ENCODE peak calls at places on chromosomes 3 and 15, in nine cellular contexts. Y, J, N, L, I, V, A, F and O are unnamed samples.

GRCh38 chr15:25171111-25171811 is 216.5 kb downstream of the SNRPN start:
- DNase-seq in Y (peak; percentile 8), J (no peak), N (peak; percentile 11), L (peak; percentile 60), I (peak; percentile 27), V (no peak), A (no peak), F (no peak), O (peak; percentile 3)

GRCh38 chr3:127858477-127858876 is 36.2 kb upstream of the MGLL start:
- DNase-seq in Y (no peak), J (no peak), N (no peak), L (no peak), I (no peak), V (no peak), A (no peak), F (no peak), O (no peak)

GRCh38 chr3:106029941-106030619 is 161.3 kb upstream of the CBLB start:
- DNase-seq in Y (no peak), J (no peak), N (no peak), L (no peak), I (no peak), V (no peak), A (no peak), F (no peak), O (no peak)

GRCh38 chr3:177934001-177934891 is 602.0 kb upstream of the KCNMB2 start:
- DNase-seq in Y (no peak), J (no peak), N (peak; percentile 31), L (no peak), I (no peak), V (no peak), A (peak; percentile 13), F (no peak), O (no peak)

GRCh38 chr15:48577495-48577894 is 68.0 kb downstream of the FBN1 start:
- DNase-seq in Y (no peak), J (no peak), N (no peak), L (no peak), I (no peak), V (no peak), A (no peak), F (no peak), O (no peak)

GRCh38 chr3:99817047-99817436 is 620 bp upstream of the CMSS1 start:
- DNase-seq in Y (no peak), J (peak; percentile 14), N (no peak), L (no peak), I (peak; percentile 46), V (peak; percentile 26), A (no peak), F (no peak), O (peak; percentile 20)

GRCh38 chr3:78974181-78974770 is 793.5 kb downstream of the ROBO1 start:
- DNase-seq in Y (no peak), J (no peak), N (no peak), L (no peak), I (no peak), V (no peak), A (no peak), F (no peak), O (no peak)

GRCh38 chr3:159765025-159765859 is 223.4 kb upstream of the IL12A start:
- DNase-seq in Y (peak; percentile 70), J (peak; percentile 66), N (peak; percentile 76), L (no peak), I (peak; percentile 63), V (peak; percentile 40), A (peak; percentile 78), F (no peak), O (peak; percentile 60)

GRCh38 chr15:43749690-43750345 is 3.6 kb downstream of the PDIA3 start:
- DNase-seq in Y (no peak), J (no peak), N (peak; percentile 35), L (peak; percentile 82), I (peak; percentile 61), V (no peak), A (no peak), F (no peak), O (peak; percentile 21)

GRCh38 chr3:23390446-23390845 is 187.3 kb downstream of the UBE2E2 start:
- DNase-seq in Y (no peak), J (no peak), N (no peak), L (no peak), I (no peak), V (no peak), A (no peak), F (no peak), O (no peak)

GRCh38 chr15:70309716-70310115 is 212.0 kb upstream of the TLE3 start:
- DNase-seq in Y (no peak), J (no peak), N (no peak), L (no peak), I (no peak), V (no peak), A (no peak), F (no peak), O (no peak)

GRCh38 chr15:59296181-59296617 is 76.5 kb downstream of the MYO1E start:
- DNase-seq in Y (no peak), J (no peak), N (no peak), L (no peak), I (peak; percentile 36), V (no peak), A (no peak), F (no peak), O (peak; percentile 17)

GRCh38 chr15:57364282-57365007 is 11.9 kb upstream of the CGNL1 start:
- DNase-seq in Y (no peak), J (no peak), N (no peak), L (no peak), I (no peak), V (no peak), A (no peak), F (no peak), O (no peak)

GRCh38 chr3:15051531-15051930 is 13.6 kb downstream of the MRPS25 start:
- DNase-seq in Y (no peak), J (peak; percentile 37), N (peak; percentile 51), L (peak; percentile 78), I (peak; percentile 68), V (no peak), A (peak; percentile 81), F (no peak), O (peak; percentile 31)

GRCh38 chr3:7999363-7999762 is 502.3 kb upstream of the LMCD1 start:
- DNase-seq in Y (no peak), J (no peak), N (no peak), L (no peak), I (no peak), V (no peak), A (no peak), F (no peak), O (no peak)

GRCh38 chr3:8001712-8002111 is 499.9 kb upstream of the LMCD1 start:
- DNase-seq in Y (no peak), J (no peak), N (no peak), L (no peak), I (no peak), V (no peak), A (no peak), F (no peak), O (no peak)

DNA sequence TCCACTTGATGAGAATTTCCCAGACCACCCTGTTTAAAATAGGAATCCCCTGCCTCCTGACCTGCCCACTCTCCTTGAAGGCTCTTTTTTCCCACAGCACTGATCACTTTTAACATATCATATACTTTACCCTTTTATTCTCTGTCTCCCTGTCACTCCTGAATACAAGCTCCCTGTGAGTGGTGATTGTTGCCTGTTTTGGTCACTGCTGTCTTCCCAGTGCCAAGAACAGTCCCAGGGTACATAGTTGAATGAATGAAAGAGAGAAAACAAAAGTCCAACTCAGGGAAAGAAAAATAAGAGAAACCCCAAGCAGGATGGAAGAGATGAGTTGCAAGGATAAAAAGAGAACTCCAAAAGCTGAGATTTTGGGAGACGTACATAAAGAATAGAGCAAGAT is 500.3 kb upstream of the LMCD1 start:
- DNase-seq in Y (no peak), J (no peak), N (no peak), L (no peak), I (no peak), V (no peak), A (no peak), F (no peak), O (no peak)
- TF ChIP-seq POLR2A in Y (no peak), J (no peak), N (no peak), L (no peak), I (no peak), V (no peak), A (no peak), F (no peak), O (no peak)

GRCh38 chr15:55224892-55225291 is 28.2 kb upstream of the RSL24D1 start:
- DNase-seq in Y (no peak), J (no peak), N (no peak), L (no peak), I (no peak), V (no peak), A (no peak), F (no peak), O (no peak)

GRCh38 chr15:55218068-55218467 is 21.3 kb upstream of the RSL24D1 start:
- DNase-seq in Y (no peak), J (no peak), N (no peak), L (no peak), I (no peak), V (no peak), A (no peak), F (no peak), O (no peak)

GRCh38 chr15:55226127-55226526 is 29.4 kb upstream of the RSL24D1 start:
- DNase-seq in Y (no peak), J (no peak), N (no peak), L (no peak), I (no peak), V (no peak), A (no peak), F (no peak), O (no peak)

GRCh38 chr15:55222588-55222987 is 25.8 kb upstream of the RSL24D1 start:
- DNase-seq in Y (no peak), J (no peak), N (no peak), L (no peak), I (no peak), V (no peak), A (no peak), F (no peak), O (no peak)

GRCh38 chr15:55221090-55222011 is 24.6 kb upstream of the RSL24D1 start:
- DNase-seq in Y (no peak), J (no peak), N (no peak), L (no peak), I (no peak), V (no peak), A (peak; percentile 20), F (no peak), O (peak; percentile 29)
- H3K4me3 ChIP-seq in Y (no peak overlapping the region), J (no peak overlapping the region), N (no peak overlapping the region), L (no peak overlapping the region), I (no peak overlapping the region), V (no peak overlapping the region), A (no peak overlapping the region), F (no peak overlapping the region), O (no peak overlapping the region)

GRCh38 chr15:31344824-31345605 is 18.4 kb downstream of the KLF13 start:
- DNase-seq in Y (no peak), J (peak; percentile 89), N (no peak), L (peak; percentile 86), I (peak; percentile 91), V (no peak), A (no peak), F (no peak), O (peak; percentile 63)
- H3K4me1 ChIP-seq in Y (peaks cover 9% of the 10 kb centered on the region), J (peaks cover 49% of the 10 kb centered on the region), N (no peaks in the 10 kb centered on the region), L (peaks cover 100% of the 10 kb centered on the region), I (peaks cover 35% of the 10 kb centered on the region), V (peaks cover 6% of the 10 kb centered on the region), A (peaks cover 13% of the 10 kb centered on the region), F (peaks cover 81% of the 10 kb centered on the region), O (peaks cover 91% of the 10 kb centered on the region)

DNA sequence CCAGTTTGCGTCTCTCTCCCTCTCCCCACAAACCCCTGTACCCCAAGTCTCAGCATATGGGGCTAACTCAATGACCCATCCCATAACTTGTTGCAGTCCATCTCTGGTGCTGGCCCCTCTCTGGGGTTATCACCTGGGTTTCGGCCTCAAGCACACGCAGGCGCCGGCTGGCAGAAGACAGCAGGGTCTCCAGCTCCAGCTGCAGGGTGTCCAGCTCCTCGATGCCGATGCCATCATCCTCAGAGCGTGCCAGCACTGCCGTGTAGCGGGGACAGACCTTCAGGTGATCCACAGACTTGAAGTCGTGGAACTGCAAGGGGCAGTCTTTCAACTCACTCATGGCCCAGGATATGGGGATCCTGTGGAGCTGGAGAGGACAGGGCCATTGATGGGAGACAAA is 1.1 kb downstream of the TADA3 start:
- DNase-seq in Y (no peak), J (no peak), N (no peak), L (no peak), I (no peak), V (no peak), A (no peak), F (no peak), O (no peak)
- TF ChIP-seq POLR2A in Y (no peak), J (no peak), N (no peak), L (no peak), I (no peak), V (no peak), A (no peak), F (no peak), O (no peak)